ENCODE peak calls at places on chromosome 13, in eight cellular contexts. One of them, this sample, is unnamed.

GRCh38 chr13:33445024-33445423 is 159.5 kb upstream of the STARD13 start:
- DNase-seq in tibial artery: no peak
- DNase-seq in stimulated activated naive CD4-positive, alpha-beta T cell: no peak
- DNase-seq in ELR: no peak
- DNase-seq in kidney glomerular epithelial cell: no peak
- DNase-seq in cerebellar nuclear complex: no peak
- DNase-seq in left kidney: no peak
- DNase-seq in T-helper 1 cell: no peak
- DNase-seq in this sample: no peak

GRCh38 chr13:108227651-108228272 is 9.6 kb downstream of the ABHD13 start:
- DNase-seq in tibial artery: no peak
- DNase-seq in stimulated activated naive CD4-positive, alpha-beta T cell: no peak
- DNase-seq in ELR: peak; percentile 52
- DNase-seq in kidney glomerular epithelial cell: peak; percentile 36
- DNase-seq in cerebellar nuclear complex: no peak
- DNase-seq in left kidney: peak; percentile 47
- DNase-seq in T-helper 1 cell: peak; percentile 32
- DNase-seq in this sample: peak; percentile 46

GRCh38 chr13:93248627-93249047 is 22.0 kb downstream of the GPC6 start:
- DNase-seq in tibial artery: peak; percentile 80
- DNase-seq in stimulated activated naive CD4-positive, alpha-beta T cell: no peak
- DNase-seq in ELR: peak; percentile 47
- DNase-seq in kidney glomerular epithelial cell: peak; percentile 34
- DNase-seq in cerebellar nuclear complex: no peak
- DNase-seq in left kidney: peak; percentile 79
- DNase-seq in T-helper 1 cell: no peak
- DNase-seq in this sample: no peak

GRCh38 chr13:26280822-26281221 is 26.9 kb downstream of the CDK8 start:
- DNase-seq in tibial artery: no peak
- DNase-seq in stimulated activated naive CD4-positive, alpha-beta T cell: no peak
- DNase-seq in ELR: no peak
- DNase-seq in kidney glomerular epithelial cell: no peak
- DNase-seq in cerebellar nuclear complex: no peak
- DNase-seq in left kidney: no peak
- DNase-seq in T-helper 1 cell: no peak
- DNase-seq in this sample: no peak

GRCh38 chr13:63855457-63856118 is 2439.9 kb upstream of the PCDH20 start:
- DNase-seq in tibial artery: no peak
- DNase-seq in stimulated activated naive CD4-positive, alpha-beta T cell: no peak
- DNase-seq in ELR: no peak
- DNase-seq in kidney glomerular epithelial cell: no peak
- DNase-seq in cerebellar nuclear complex: no peak
- DNase-seq in left kidney: no peak
- DNase-seq in T-helper 1 cell: no peak
- DNase-seq in this sample: no peak

GRCh38 chr13:44868397-44868796 is 120.9 kb downstream of the NUFIP1 start:
- DNase-seq in tibial artery: no peak
- DNase-seq in stimulated activated naive CD4-positive, alpha-beta T cell: no peak
- DNase-seq in ELR: no peak
- DNase-seq in kidney glomerular epithelial cell: no peak
- DNase-seq in cerebellar nuclear complex: no peak
- DNase-seq in left kidney: no peak
- DNase-seq in T-helper 1 cell: peak; percentile 7
- DNase-seq in this sample: no peak

GRCh38 chr13:37187110-37187509 is 81.6 kb upstream of the CSNK1A1L start:
- DNase-seq in tibial artery: no peak
- DNase-seq in stimulated activated naive CD4-positive, alpha-beta T cell: no peak
- DNase-seq in ELR: peak; percentile 35
- DNase-seq in kidney glomerular epithelial cell: no peak
- DNase-seq in cerebellar nuclear complex: no peak
- DNase-seq in left kidney: no peak
- DNase-seq in T-helper 1 cell: no peak
- DNase-seq in this sample: no peak

GRCh38 chr13:28478127-28478526 is 16.8 kb downstream of the FLT1 start:
- DNase-seq in tibial artery: no peak
- DNase-seq in stimulated activated naive CD4-positive, alpha-beta T cell: no peak
- DNase-seq in ELR: peak; percentile 62
- DNase-seq in kidney glomerular epithelial cell: no peak
- DNase-seq in cerebellar nuclear complex: no peak
- DNase-seq in left kidney: no peak
- DNase-seq in T-helper 1 cell: no peak
- DNase-seq in this sample: no peak

GRCh38 chr13:100214886-100215285 is 126.0 kb downstream of the PCCA start:
- DNase-seq in tibial artery: no peak
- DNase-seq in stimulated activated naive CD4-positive, alpha-beta T cell: no peak
- DNase-seq in ELR: peak; percentile 94
- DNase-seq in kidney glomerular epithelial cell: no peak
- DNase-seq in cerebellar nuclear complex: no peak
- DNase-seq in left kidney: no peak
- DNase-seq in T-helper 1 cell: no peak
- DNase-seq in this sample: no peak

GRCh38 chr13:111219306-111219705 is 101.1 kb upstream of the TEX29 start:
- DNase-seq in tibial artery: peak; percentile 90
- DNase-seq in stimulated activated naive CD4-positive, alpha-beta T cell: no peak
- DNase-seq in ELR: no peak
- DNase-seq in kidney glomerular epithelial cell: no peak
- DNase-seq in cerebellar nuclear complex: peak; percentile 18
- DNase-seq in left kidney: no peak
- DNase-seq in T-helper 1 cell: no peak
- DNase-seq in this sample: no peak

GRCh38 chr13:93709511-93710244 is 483.1 kb downstream of the GPC6 start:
- DNase-seq in tibial artery: no peak
- DNase-seq in stimulated activated naive CD4-positive, alpha-beta T cell: no peak
- DNase-seq in ELR: no peak
- DNase-seq in kidney glomerular epithelial cell: no peak
- DNase-seq in cerebellar nuclear complex: no peak
- DNase-seq in left kidney: no peak
- DNase-seq in T-helper 1 cell: no peak
- DNase-seq in this sample: no peak

GRCh38 chr13:110294146-110294545 is 12.8 kb downstream of the COL4A1 start:
- DNase-seq in tibial artery: peak; percentile 54
- DNase-seq in stimulated activated naive CD4-positive, alpha-beta T cell: no peak
- DNase-seq in ELR: no peak
- DNase-seq in kidney glomerular epithelial cell: no peak
- DNase-seq in cerebellar nuclear complex: no peak
- DNase-seq in left kidney: no peak
- DNase-seq in T-helper 1 cell: no peak
- DNase-seq in this sample: no peak

GRCh38 chr13:101488734-101489133 is 36.3 kb downstream of the ITGBL1 start:
- DNase-seq in tibial artery: no peak
- DNase-seq in stimulated activated naive CD4-positive, alpha-beta T cell: no peak
- DNase-seq in ELR: no peak
- DNase-seq in kidney glomerular epithelial cell: no peak
- DNase-seq in cerebellar nuclear complex: no peak
- DNase-seq in left kidney: no peak
- DNase-seq in T-helper 1 cell: no peak
- DNase-seq in this sample: no peak

GRCh38 chr13:46369506-46370268 is 17.4 kb downstream of the RUBCNL start:
- DNase-seq in tibial artery: no peak
- DNase-seq in stimulated activated naive CD4-positive, alpha-beta T cell: no peak
- DNase-seq in ELR: no peak
- DNase-seq in kidney glomerular epithelial cell: peak; percentile 64
- DNase-seq in cerebellar nuclear complex: no peak
- DNase-seq in left kidney: no peak
- DNase-seq in T-helper 1 cell: peak; percentile 8
- DNase-seq in this sample: no peak

GRCh38 chr13:43784491-43784890 is 2.3 kb downstream of the ENOX1 start:
- DNase-seq in tibial artery: no peak
- DNase-seq in stimulated activated naive CD4-positive, alpha-beta T cell: no peak
- DNase-seq in ELR: no peak
- DNase-seq in kidney glomerular epithelial cell: no peak
- DNase-seq in cerebellar nuclear complex: no peak
- DNase-seq in left kidney: no peak
- DNase-seq in T-helper 1 cell: no peak
- DNase-seq in this sample: no peak

GRCh38 chr13:98475521-98475920 is 101.4 kb downstream of the STK24 start:
- DNase-seq in tibial artery: no peak
- DNase-seq in stimulated activated naive CD4-positive, alpha-beta T cell: no peak
- DNase-seq in ELR: no peak
- DNase-seq in kidney glomerular epithelial cell: no peak
- DNase-seq in cerebellar nuclear complex: no peak
- DNase-seq in left kidney: peak; percentile 58
- DNase-seq in T-helper 1 cell: no peak
- DNase-seq in this sample: no peak